ENCODE peak calls at places on chromosomes 1 and 21, in seven cellular contexts. One of them, this sample, is unnamed.

GRCh38 chr1:116909511-116910378 is at the start of gene PTGFRN:
- DNase-seq in SK-N-SH: peak; percentile 89
- DNase-seq in Panc1: no peak
- DNase-seq in H1: peak; percentile 86
- DNase-seq in HCT116: peak; percentile 6
- DNase-seq in HepG2: no peak
- DNase-seq in GM12878: no peak
- DNase-seq in this sample: peak; percentile 73

GRCh38 chr1:101006553-101006952 is 19.0 kb downstream of the DPH5 start:
- DNase-seq in SK-N-SH: no peak
- DNase-seq in Panc1: no peak
- DNase-seq in H1: no peak
- DNase-seq in HCT116: no peak
- DNase-seq in HepG2: peak; percentile 32
- DNase-seq in GM12878: no peak
- DNase-seq in this sample: no peak

GRCh38 chr1:36707221-36707620 is 224.5 kb upstream of the CSF3R start:
- DNase-seq in SK-N-SH: no peak
- DNase-seq in Panc1: no peak
- DNase-seq in H1: no peak
- DNase-seq in HCT116: no peak
- DNase-seq in HepG2: no peak
- DNase-seq in GM12878: no peak
- DNase-seq in this sample: no peak

GRCh38 chr1:168470821-168471473 is 72.8 kb downstream of the XCL2 start:
- DNase-seq in SK-N-SH: no peak
- DNase-seq in Panc1: peak; percentile 7
- DNase-seq in H1: no peak
- DNase-seq in HCT116: peak; percentile 77
- DNase-seq in HepG2: peak; percentile 56
- DNase-seq in GM12878: no peak
- DNase-seq in this sample: peak; percentile 64

GRCh38 chr1:86778510-86779218 is 74.3 kb downstream of the SH3GLB1 start:
- DNase-seq in SK-N-SH: no peak
- DNase-seq in Panc1: no peak
- DNase-seq in H1: no peak
- DNase-seq in HCT116: no peak
- DNase-seq in HepG2: no peak
- DNase-seq in GM12878: no peak
- DNase-seq in this sample: no peak

GRCh38 chr21:35578831-35579470 is 481.4 kb downstream of the SETD4 start:
- DNase-seq in SK-N-SH: no peak
- DNase-seq in Panc1: no peak
- DNase-seq in H1: no peak
- DNase-seq in HCT116: no peak
- DNase-seq in HepG2: peak; percentile 14
- DNase-seq in GM12878: no peak
- DNase-seq in this sample: peak; percentile 17

GRCh38 chr1:43292151-43292550 is 6.8 kb upstream of the C1orf210 start:
- DNase-seq in SK-N-SH: no peak
- DNase-seq in Panc1: no peak
- DNase-seq in H1: no peak
- DNase-seq in HCT116: no peak
- DNase-seq in HepG2: no peak
- DNase-seq in GM12878: no peak
- DNase-seq in this sample: no peak

GRCh38 chr1:109796484-109797305 is 33.0 kb upstream of the EPS8L3 start:
- DNase-seq in SK-N-SH: no peak
- DNase-seq in Panc1: no peak
- DNase-seq in H1: no peak
- DNase-seq in HCT116: no peak
- DNase-seq in HepG2: no peak
- DNase-seq in GM12878: no peak
- DNase-seq in this sample: no peak

GRCh38 chr1:114854693-114855320 is at the start of gene SYCP1:
- DNase-seq in SK-N-SH: peak; percentile 15
- DNase-seq in Panc1: no peak
- DNase-seq in H1: no peak
- DNase-seq in HCT116: no peak
- DNase-seq in HepG2: no peak
- DNase-seq in GM12878: no peak
- DNase-seq in this sample: no peak

GRCh38 chr1:42931108-42931539 is 27.5 kb downstream of the SLC2A1 start:
- DNase-seq in SK-N-SH: peak; percentile 88
- DNase-seq in Panc1: no peak
- DNase-seq in H1: no peak
- DNase-seq in HCT116: no peak
- DNase-seq in HepG2: no peak
- DNase-seq in GM12878: peak; percentile 69
- DNase-seq in this sample: peak; percentile 76

GRCh38 chr1:201175820-201176500 is 14.7 kb upstream of the IGFN1 start:
- DNase-seq in SK-N-SH: no peak
- DNase-seq in Panc1: no peak
- DNase-seq in H1: no peak
- DNase-seq in HCT116: no peak
- DNase-seq in HepG2: no peak
- DNase-seq in GM12878: no peak
- DNase-seq in this sample: no peak

GRCh38 chr1:32266926-32267645 is 16.0 kb downstream of the LCK start:
- DNase-seq in SK-N-SH: no peak
- DNase-seq in Panc1: no peak
- DNase-seq in H1: no peak
- DNase-seq in HCT116: no peak
- DNase-seq in HepG2: peak; percentile 39
- DNase-seq in GM12878: no peak
- DNase-seq in this sample: no peak

GRCh38 chr1:67948155-67949075 is 102.0 kb downstream of the DIRAS3 start:
- DNase-seq in SK-N-SH: no peak
- DNase-seq in Panc1: no peak
- DNase-seq in H1: no peak
- DNase-seq in HCT116: no peak
- DNase-seq in HepG2: no peak
- DNase-seq in GM12878: no peak
- DNase-seq in this sample: no peak

GRCh38 chr21:45416619-45417018 is 11.7 kb downstream of the COL18A1 start:
- DNase-seq in SK-N-SH: no peak
- DNase-seq in Panc1: no peak
- DNase-seq in H1: no peak
- DNase-seq in HCT116: no peak
- DNase-seq in HepG2: no peak
- DNase-seq in GM12878: no peak
- DNase-seq in this sample: no peak
- TF ChIP-seq SIN3A in SK-N-SH: no peak
- TF ChIP-seq SIN3A in Panc1: no peak
- TF ChIP-seq SIN3A in H1: no peak
- TF ChIP-seq SIN3A in HCT116: no peak
- TF ChIP-seq SIN3A in HepG2: no peak
- TF ChIP-seq SIN3A in GM12878: no peak
- TF ChIP-seq SIN3A in this sample: no peak

DNA sequence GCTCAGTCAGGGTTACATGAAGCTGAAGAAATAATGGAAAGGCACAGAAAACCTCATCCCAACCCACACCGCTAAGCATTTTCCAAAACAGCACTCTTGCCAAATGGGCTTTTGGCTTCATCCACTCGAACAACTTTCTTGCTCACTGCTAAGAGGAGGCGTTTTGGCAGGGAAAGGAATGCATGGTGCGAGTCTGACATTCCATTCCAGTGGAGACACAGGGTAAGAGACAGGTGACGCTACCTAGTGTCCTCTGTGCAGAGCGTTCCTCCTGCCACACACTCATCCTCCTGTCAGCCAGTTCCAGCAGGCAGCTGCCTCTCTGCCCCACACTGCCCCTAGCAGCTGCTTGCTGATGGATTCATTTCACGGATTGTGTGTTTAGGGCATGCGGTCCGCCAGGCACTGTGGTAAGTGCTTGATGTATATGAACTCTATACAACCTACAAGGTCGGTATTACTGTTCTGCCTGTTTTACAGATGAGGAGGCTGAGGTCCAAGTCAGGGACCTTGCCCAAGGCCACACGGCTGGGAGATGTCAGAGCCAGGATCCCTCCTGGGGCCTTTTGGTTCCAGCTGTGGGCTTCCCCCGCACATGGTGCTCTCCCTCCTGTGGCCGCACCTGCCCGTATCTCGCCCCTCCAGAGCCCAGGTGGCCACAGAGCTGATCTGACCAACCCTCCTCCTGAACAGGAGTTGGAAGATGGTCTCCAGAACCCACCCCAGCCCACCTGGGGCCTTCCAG is 25.7 kb upstream of the BACE2 start:
- DNase-seq in SK-N-SH: no peak
- DNase-seq in Panc1: no peak
- DNase-seq in H1: no peak
- DNase-seq in HCT116: no peak
- DNase-seq in HepG2: peak; percentile 2
- DNase-seq in GM12878: no peak
- DNase-seq in this sample: no peak
- TF ChIP-seq SIN3A in SK-N-SH: no peak
- TF ChIP-seq SIN3A in Panc1: no peak
- TF ChIP-seq SIN3A in H1: no peak
- TF ChIP-seq SIN3A in HCT116: no peak
- TF ChIP-seq SIN3A in HepG2: no peak
- TF ChIP-seq SIN3A in GM12878: no peak
- TF ChIP-seq SIN3A in this sample: no peak

DNA sequence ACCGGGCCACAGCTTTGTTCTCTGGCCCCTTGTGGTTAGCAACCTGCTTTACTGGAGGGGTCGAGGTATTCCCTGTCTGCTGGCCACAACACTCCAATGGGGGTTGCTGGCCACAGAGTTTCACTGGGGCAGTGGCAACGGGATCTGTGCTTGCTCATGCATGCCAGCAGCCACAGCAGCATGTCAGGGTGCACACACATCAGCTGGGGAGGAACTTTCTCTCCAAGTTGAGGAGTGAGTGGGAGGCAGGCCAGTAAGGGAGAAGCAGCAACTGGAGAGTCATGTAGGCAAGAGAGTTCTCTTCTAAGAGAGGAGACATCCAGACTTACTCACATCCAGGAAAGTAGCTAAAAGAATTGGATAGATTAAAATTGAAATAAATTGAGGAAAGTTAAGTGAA is 38.0 kb downstream of the SAMD13 start:
- DNase-seq in SK-N-SH: no peak
- DNase-seq in Panc1: no peak
- DNase-seq in H1: no peak
- DNase-seq in HCT116: no peak
- DNase-seq in HepG2: no peak
- DNase-seq in GM12878: no peak
- DNase-seq in this sample: no peak
- TF ChIP-seq SIN3A in SK-N-SH: no peak
- TF ChIP-seq SIN3A in Panc1: no peak
- TF ChIP-seq SIN3A in H1: no peak
- TF ChIP-seq SIN3A in HCT116: no peak
- TF ChIP-seq SIN3A in HepG2: no peak
- TF ChIP-seq SIN3A in GM12878: no peak
- TF ChIP-seq SIN3A in this sample: no peak

GRCh38 chr1:942864-943533 is 16.1 kb downstream of the NOC2L start:
- DNase-seq in SK-N-SH: no peak
- DNase-seq in Panc1: no peak
- DNase-seq in H1: no peak
- DNase-seq in HCT116: no peak
- DNase-seq in HepG2: no peak
- DNase-seq in GM12878: no peak
- DNase-seq in this sample: peak; percentile 56
- TF ChIP-seq SIN3A in SK-N-SH: no peak
- TF ChIP-seq SIN3A in Panc1: peak; percentile 45
- TF ChIP-seq SIN3A in H1: no peak
- TF ChIP-seq SIN3A in HCT116: no peak
- TF ChIP-seq SIN3A in HepG2: no peak
- TF ChIP-seq SIN3A in GM12878: no peak
- TF ChIP-seq SIN3A in this sample: no peak

This sample was measured in K562.